ENCODE peak calls at places on chromosomes 3 and 15, in seven cellular contexts. One of them, this sample, is unnamed.

GRCh38 chr3:169722715-169723114 is 42.1 kb downstream of the TERC start:
- DNase-seq in prostate gland: no peak
- DNase-seq in breast epithelium: no peak
- DNase-seq in endothelial cell of umbilical vein: no peak
- DNase-seq in HepG2: no peak
- DNase-seq in GM23338: no peak
- DNase-seq in sigmoid colon: no peak
- DNase-seq in this sample: no peak

GRCh38 chr3:46664971-46665762 is 28.3 kb downstream of the ALS2CL start:
- DNase-seq in GM23338: no peak
- DNase-seq in sigmoid colon: no peak
- DNase-seq in prostate gland: no peak
- DNase-seq in breast epithelium: no peak
- DNase-seq in endothelial cell of umbilical vein: no peak
- DNase-seq in HepG2: no peak
- DNase-seq in this sample: no peak

GRCh38 chr3:113439576-113439975 is 1.7 kb downstream of the CFAP44 start:
- DNase-seq in sigmoid colon: no peak
- DNase-seq in breast epithelium: no peak
- DNase-seq in GM23338: no peak
- DNase-seq in prostate gland: peak
- DNase-seq in endothelial cell of umbilical vein: no peak
- DNase-seq in HepG2: no peak
- DNase-seq in this sample: no peak

GRCh38 chr15:81942157-81942556 is 103.7 kb downstream of the MEX3B start:
- DNase-seq in prostate gland: no peak
- DNase-seq in HepG2: no peak
- DNase-seq in GM23338: no peak
- DNase-seq in breast epithelium: no peak
- DNase-seq in endothelial cell of umbilical vein: no peak
- DNase-seq in sigmoid colon: no peak
- DNase-seq in this sample: no peak

GRCh38 chr15:85403745-85404144 is 23.3 kb downstream of the AKAP13 start:
- DNase-seq in prostate gland: no peak
- DNase-seq in endothelial cell of umbilical vein: no peak
- DNase-seq in HepG2: no peak
- DNase-seq in breast epithelium: no peak
- DNase-seq in sigmoid colon: no peak
- DNase-seq in GM23338: peak
- DNase-seq in this sample: no peak

GRCh38 chr15:62165029-62165792 is at the start of gene C2CD4B:
- DNase-seq in sigmoid colon: no peak
- DNase-seq in prostate gland: peak
- DNase-seq in HepG2: no peak
- DNase-seq in GM23338: peak
- DNase-seq in endothelial cell of umbilical vein: peak
- DNase-seq in breast epithelium: no peak
- DNase-seq in this sample: peak

GRCh38 chr3:53845881-53846133 is 412 bp downstream of the CHDH start:
- DNase-seq in breast epithelium: no peak
- DNase-seq in HepG2: no peak
- DNase-seq in endothelial cell of umbilical vein: no peak
- DNase-seq in sigmoid colon: no peak
- DNase-seq in GM23338: no peak
- DNase-seq in prostate gland: no peak
- DNase-seq in this sample: no peak

GRCh38 chr3:134350861-134351311 is 23.4 kb downstream of the AMOTL2 start:
- DNase-seq in prostate gland: no peak
- DNase-seq in breast epithelium: peak
- DNase-seq in sigmoid colon: peak
- DNase-seq in endothelial cell of umbilical vein: no peak
- DNase-seq in HepG2: no peak
- DNase-seq in GM23338: no peak
- DNase-seq in this sample: no peak

GRCh38 chr3:102158080-102158756 is 276.6 kb upstream of the ZPLD1 start:
- DNase-seq in HepG2: no peak
- DNase-seq in sigmoid colon: no peak
- DNase-seq in breast epithelium: no peak
- DNase-seq in endothelial cell of umbilical vein: peak
- DNase-seq in prostate gland: no peak
- DNase-seq in GM23338: no peak
- DNase-seq in this sample: no peak

GRCh38 chr3:12328132-12328915 is 39.5 kb downstream of the PPARG start:
- DNase-seq in HepG2: no peak
- DNase-seq in GM23338: peak
- DNase-seq in endothelial cell of umbilical vein: no peak
- DNase-seq in sigmoid colon: no peak
- DNase-seq in breast epithelium: no peak
- DNase-seq in prostate gland: no peak
- DNase-seq in this sample: no peak

GRCh38 chr3:75136100-75136897 is 521.8 kb upstream of the CNTN3 start:
- DNase-seq in endothelial cell of umbilical vein: no peak
- DNase-seq in sigmoid colon: no peak
- DNase-seq in prostate gland: no peak
- DNase-seq in HepG2: peak
- DNase-seq in GM23338: no peak
- DNase-seq in breast epithelium: no peak
- DNase-seq in this sample: no peak

GRCh38 chr15:83132861-83133523 is 25.5 kb downstream of the TM6SF1 start:
- DNase-seq in endothelial cell of umbilical vein: no peak
- DNase-seq in breast epithelium: no peak
- DNase-seq in prostate gland: no peak
- DNase-seq in GM23338: no peak
- DNase-seq in HepG2: no peak
- DNase-seq in sigmoid colon: no peak
- DNase-seq in this sample: no peak

GRCh38 chr3:13420817-13421755 is 964 bp upstream of the NUP210 start:
- DNase-seq in HepG2: no peak
- DNase-seq in GM23338: peak
- DNase-seq in breast epithelium: no peak
- DNase-seq in sigmoid colon: no peak
- DNase-seq in endothelial cell of umbilical vein: no peak
- DNase-seq in prostate gland: no peak
- DNase-seq in this sample: peak

GRCh38 chr3:114310701-114311100 is 16.9 kb downstream of the TIGIT start:
- DNase-seq in HepG2: no peak
- DNase-seq in prostate gland: no peak
- DNase-seq in endothelial cell of umbilical vein: no peak
- DNase-seq in sigmoid colon: no peak
- DNase-seq in GM23338: no peak
- DNase-seq in breast epithelium: no peak
- DNase-seq in this sample: no peak

GRCh38 chr15:92715753-92716152 is 60.2 kb upstream of the FAM174B start:
- DNase-seq in HepG2: no peak
- DNase-seq in GM23338: peak
- DNase-seq in breast epithelium: no peak
- DNase-seq in endothelial cell of umbilical vein: peak
- DNase-seq in prostate gland: no peak
- DNase-seq in sigmoid colon: peak
- DNase-seq in this sample: no peak

GRCh38 chr3:143134446-143134845 is 14.9 kb downstream of the CHST2 start:
- DNase-seq in prostate gland: no peak
- DNase-seq in GM23338: no peak
- DNase-seq in HepG2: no peak
- DNase-seq in sigmoid colon: no peak
- DNase-seq in breast epithelium: no peak
- DNase-seq in endothelial cell of umbilical vein: peak
- DNase-seq in this sample: no peak

GRCh38 chr3:108159865-108160264 is 62.4 kb downstream of the IFT57 start:
- DNase-seq in endothelial cell of umbilical vein: peak
- DNase-seq in prostate gland: no peak
- DNase-seq in HepG2: no peak
- DNase-seq in breast epithelium: no peak
- DNase-seq in sigmoid colon: no peak
- DNase-seq in GM23338: no peak
- DNase-seq in this sample: no peak

GRCh38 chr3:62818347-62818746 is 56.9 kb downstream of the CADPS start:
- DNase-seq in endothelial cell of umbilical vein: no peak
- DNase-seq in breast epithelium: no peak
- DNase-seq in HepG2: no peak
- DNase-seq in GM23338: no peak
- DNase-seq in sigmoid colon: no peak
- DNase-seq in prostate gland: no peak
- DNase-seq in this sample: no peak

GRCh38 chr15:37900286-37901221 is 33.9 kb upstream of the TMCO5A start:
- DNase-seq in HepG2: no peak
- DNase-seq in breast epithelium: no peak
- DNase-seq in prostate gland: no peak
- DNase-seq in sigmoid colon: no peak
- DNase-seq in GM23338: no peak
- DNase-seq in endothelial cell of umbilical vein: peak
- DNase-seq in this sample: no peak

GRCh38 chr15:39472661-39473657 is 107.9 kb upstream of the THBS1 start:
- DNase-seq in breast epithelium: peak
- DNase-seq in prostate gland: no peak
- DNase-seq in endothelial cell of umbilical vein: no peak
- DNase-seq in sigmoid colon: peak
- DNase-seq in HepG2: no peak
- DNase-seq in GM23338: no peak
- DNase-seq in this sample: peak

GRCh38 chr3:38278841-38279240 is 3.3 kb upstream of the SLC22A14 start:
- DNase-seq in breast epithelium: no peak
- DNase-seq in endothelial cell of umbilical vein: no peak
- DNase-seq in sigmoid colon: no peak
- DNase-seq in GM23338: no peak
- DNase-seq in prostate gland: no peak
- DNase-seq in HepG2: no peak
- DNase-seq in this sample: no peak

GRCh38 chr3:38276917-38277630 is 5.0 kb upstream of the SLC22A14 start:
- DNase-seq in sigmoid colon: no peak
- DNase-seq in GM23338: no peak
- DNase-seq in endothelial cell of umbilical vein: no peak
- DNase-seq in breast epithelium: no peak
- DNase-seq in HepG2: no peak
- DNase-seq in prostate gland: no peak
- DNase-seq in this sample: no peak

GRCh38 chr3:38283810-38284775 is 2.0 kb downstream of the SLC22A14 start:
- DNase-seq in sigmoid colon: no peak
- DNase-seq in HepG2: no peak
- DNase-seq in prostate gland: no peak
- DNase-seq in breast epithelium: no peak
- DNase-seq in endothelial cell of umbilical vein: no peak
- DNase-seq in GM23338: no peak
- DNase-seq in this sample: no peak

GRCh38 chr3:38276081-38276916 is 5.8 kb upstream of the SLC22A14 start:
- DNase-seq in breast epithelium: no peak
- DNase-seq in HepG2: no peak
- DNase-seq in GM23338: no peak
- DNase-seq in sigmoid colon: no peak
- DNase-seq in endothelial cell of umbilical vein: no peak
- DNase-seq in prostate gland: no peak
- DNase-seq in this sample: no peak

GRCh38 chr3:38281895-38282686 is at the start of gene SLC22A14:
- DNase-seq in breast epithelium: no peak
- DNase-seq in GM23338: peak
- DNase-seq in sigmoid colon: no peak
- DNase-seq in prostate gland: no peak
- DNase-seq in HepG2: peak
- DNase-seq in endothelial cell of umbilical vein: no peak
- DNase-seq in this sample: no peak
- TF ChIP-seq CTCF in breast epithelium: no peak
- TF ChIP-seq CTCF in GM23338: peak
- TF ChIP-seq CTCF in sigmoid colon: no peak
- TF ChIP-seq CTCF in prostate gland: no peak
- TF ChIP-seq CTCF in HepG2: peak
- TF ChIP-seq CTCF in endothelial cell of umbilical vein: no peak
- TF ChIP-seq CTCF in this sample: no peak

GRCh38 chr3:61483997-61484396 is 77.4 kb upstream of the PTPRG start:
- DNase-seq in endothelial cell of umbilical vein: no peak
- DNase-seq in HepG2: no peak
- DNase-seq in sigmoid colon: no peak
- DNase-seq in GM23338: no peak
- DNase-seq in breast epithelium: no peak
- DNase-seq in prostate gland: no peak
- DNase-seq in this sample: no peak
- TF ChIP-seq POLR2AphosphoS5 in endothelial cell of umbilical vein: no peak
- TF ChIP-seq POLR2AphosphoS5 in HepG2: no peak
- TF ChIP-seq POLR2AphosphoS5 in sigmoid colon: no peak
- TF ChIP-seq POLR2AphosphoS5 in GM23338: no peak
- TF ChIP-seq POLR2AphosphoS5 in breast epithelium: no peak
- TF ChIP-seq POLR2AphosphoS5 in prostate gland: no peak
- TF ChIP-seq POLR2AphosphoS5 in this sample: no peak

GRCh38 chr3:151085227-151085888 is at the start of gene MED12L:
- DNase-seq in sigmoid colon: peak
- DNase-seq in prostate gland: peak
- DNase-seq in GM23338: peak
- DNase-seq in HepG2: peak
- DNase-seq in endothelial cell of umbilical vein: peak
- DNase-seq in breast epithelium: no peak
- DNase-seq in this sample: peak
- TF ChIP-seq CTCF in sigmoid colon: no peak
- TF ChIP-seq CTCF in prostate gland: no peak
- TF ChIP-seq CTCF in GM23338: peak
- TF ChIP-seq CTCF in HepG2: peak
- TF ChIP-seq CTCF in endothelial cell of umbilical vein: no peak
- TF ChIP-seq CTCF in breast epithelium: no peak
- TF ChIP-seq CTCF in this sample: no peak

GRCh38 chr3:136891934-136892855 is 30.2 kb downstream of the NCK1 start:
- DNase-seq in GM23338: no peak
- DNase-seq in breast epithelium: no peak
- DNase-seq in prostate gland: no peak
- DNase-seq in endothelial cell of umbilical vein: peak
- DNase-seq in HepG2: no peak
- DNase-seq in sigmoid colon: no peak
- DNase-seq in this sample: no peak

GRCh38 chr3:136889947-136890346 is 27.9 kb downstream of the NCK1 start:
- DNase-seq in prostate gland: no peak
- DNase-seq in breast epithelium: no peak
- DNase-seq in GM23338: no peak
- DNase-seq in endothelial cell of umbilical vein: no peak
- DNase-seq in sigmoid colon: no peak
- DNase-seq in HepG2: no peak
- DNase-seq in this sample: no peak

GRCh38 chr3:136898549-136898948 is 36.5 kb downstream of the NCK1 start:
- DNase-seq in breast epithelium: no peak
- DNase-seq in prostate gland: peak
- DNase-seq in GM23338: no peak
- DNase-seq in HepG2: no peak
- DNase-seq in sigmoid colon: no peak
- DNase-seq in endothelial cell of umbilical vein: peak
- DNase-seq in this sample: no peak

GRCh38 chr3:136898954-136899353 is 36.9 kb downstream of the NCK1 start:
- DNase-seq in GM23338: no peak
- DNase-seq in endothelial cell of umbilical vein: peak
- DNase-seq in HepG2: no peak
- DNase-seq in breast epithelium: no peak
- DNase-seq in prostate gland: peak
- DNase-seq in sigmoid colon: no peak
- DNase-seq in this sample: no peak

DNA sequence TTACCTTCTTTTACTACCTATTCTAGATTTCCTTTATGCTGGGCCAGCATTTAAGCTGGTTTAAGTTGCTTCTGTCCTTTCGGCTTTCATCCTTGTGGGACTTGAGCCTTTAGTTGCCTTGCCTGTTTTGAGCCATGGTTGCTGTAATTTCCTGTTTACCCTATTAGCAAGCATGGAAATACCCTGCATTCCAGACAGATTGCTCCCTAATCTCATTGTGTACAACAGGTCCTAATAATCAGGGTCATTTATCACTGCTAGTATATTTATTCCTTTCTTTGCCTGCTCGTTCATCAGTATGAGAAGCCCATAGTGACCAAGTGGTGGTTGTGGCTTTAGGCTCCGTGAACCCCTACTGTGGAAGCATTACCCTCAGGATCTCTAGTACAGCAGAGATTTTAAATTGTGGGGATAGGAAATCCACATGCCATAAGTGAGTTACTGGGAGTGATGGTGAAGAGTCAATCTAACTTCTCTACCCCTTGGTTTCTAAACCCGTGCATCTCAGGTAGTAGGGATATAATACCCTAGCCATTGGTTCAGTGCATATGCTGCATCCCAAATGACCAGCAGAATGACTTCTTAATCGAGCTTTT is 31.9 kb downstream of the NCK1 start:
- DNase-seq in HepG2: peak
- DNase-seq in sigmoid colon: no peak
- DNase-seq in breast epithelium: no peak
- DNase-seq in GM23338: peak
- DNase-seq in endothelial cell of umbilical vein: peak
- DNase-seq in prostate gland: no peak
- DNase-seq in this sample: no peak
- TF ChIP-seq POLR2AphosphoS5 in HepG2: no peak
- TF ChIP-seq POLR2AphosphoS5 in sigmoid colon: no peak
- TF ChIP-seq POLR2AphosphoS5 in breast epithelium: no peak
- TF ChIP-seq POLR2AphosphoS5 in GM23338: no peak
- TF ChIP-seq POLR2AphosphoS5 in endothelial cell of umbilical vein: peak
- TF ChIP-seq POLR2AphosphoS5 in prostate gland: peak
- TF ChIP-seq POLR2AphosphoS5 in this sample: no peak

This sample was measured in transverse colon.